ENCODE peak calls at places on chromosomes 3 and 15, in seven cellular contexts. M, A, J, E, I, D and Y are unnamed samples.

GRCh38 chr15:55694652-55695150 is 48.3 kb downstream of the PRTG start:
- DNase-seq in J (no peak), A (no peak), E (no peak), M (no peak), I (no peak), D (no peak), Y (no peak)

GRCh38 chr3:114310701-114311100 is 16.9 kb downstream of the TIGIT start:
- DNase-seq in A (no peak), I (no peak), D (no peak), J (no peak), E (no peak), M (no peak), Y (no peak)

GRCh38 chr15:54082836-54083492 is 104.7 kb downstream of the UNC13C start:
- DNase-seq in E (peak; percentile 72), I (no peak), J (peak; percentile 38), A (no peak), M (no peak), D (no peak), Y (peak; percentile 15)

GRCh38 chr15:42726114-42726513 is 10.8 kb downstream of the CDAN1 start:
- DNase-seq in J (no peak), D (no peak), I (no peak), A (peak; percentile 83), M (no peak), E (peak; percentile 48), Y (no peak)

GRCh38 chr3:108037770-108038169 is 53.1 kb downstream of the CD47 start:
- DNase-seq in I (no peak), D (no peak), E (no peak), J (no peak), M (no peak), A (no peak), Y (no peak)

GRCh38 chr15:60076582-60077263 is 72.6 kb downstream of the FOXB1 start:
- DNase-seq in E (no peak), M (no peak), I (no peak), A (no peak), J (no peak), D (no peak), Y (no peak)

GRCh38 chr3:57691411-57692133 is 1.3 kb downstream of the DENND6A start:
- DNase-seq in E (no peak), M (no peak), D (no peak), A (peak; percentile 46), J (no peak), I (no peak), Y (no peak)

GRCh38 chr3:61804782-61805181 is 243.4 kb downstream of the PTPRG start:
- DNase-seq in I (no peak), J (no peak), M (no peak), D (no peak), A (no peak), E (no peak), Y (no peak)

GRCh38 chr15:78810377-78811123 is 714 bp downstream of the ADAMTS7 start:
- DNase-seq in A (no peak), J (peak; percentile 64), M (no peak), E (peak; percentile 77), D (no peak), I (peak; percentile 30), Y (peak; percentile 41)

GRCh38 chr3:85255954-85256353 is 297.2 kb downstream of the CADM2 start:
- DNase-seq in E (no peak), J (no peak), I (no peak), D (no peak), A (no peak), M (no peak), Y (no peak)

GRCh38 chr3:4778740-4779139 is 200.5 kb upstream of the BHLHE40 start:
- DNase-seq in J (no peak), M (no peak), I (no peak), D (no peak), E (no peak), A (no peak), Y (no peak)
- TF ChIP-seq CTCF in J (no peak), M (no peak), I (no peak), D (no peak), E (no peak), A (no peak), Y (no peak)

GRCh38 chr3:14880486-14881179 is 61.9 kb downstream of the FGD5 start:
- DNase-seq in D (no peak), I (no peak), J (no peak), E (no peak), M (no peak), A (no peak), Y (no peak)

GRCh38 chr3:14876942-14877341 is 58.2 kb downstream of the FGD5 start:
- DNase-seq in M (no peak), A (no peak), D (peak; percentile 12), E (no peak), J (no peak), I (peak; percentile 26), Y (no peak)

GRCh38 chr3:14875411-14876175 is 56.8 kb downstream of the FGD5 start:
- DNase-seq in A (no peak), J (no peak), I (no peak), M (no peak), E (no peak), D (no peak), Y (no peak)

GRCh38 chr3:14877404-14877803 is 58.6 kb downstream of the FGD5 start:
- DNase-seq in D (no peak), J (no peak), E (no peak), A (no peak), I (no peak), M (no peak), Y (no peak)

GRCh38 chr3:14879161-14879888 is 60.6 kb downstream of the FGD5 start:
- DNase-seq in E (no peak), D (no peak), A (no peak), M (peak; percentile 26), J (peak; percentile 57), I (no peak), Y (no peak)
- TF ChIP-seq CTCF in E (no peak), D (no peak), A (no peak), M (no peak), J (no peak), I (no peak), Y (no peak)

GRCh38 chr15:85852969-85853368 is 58.2 kb upstream of the KLHL25 start:
- DNase-seq in A (no peak), E (no peak), M (no peak), D (no peak), J (no peak), I (no peak), Y (no peak)
- TF ChIP-seq CTCF in A (no peak), E (no peak), M (no peak), D (no peak), J (no peak), I (no peak), Y (no peak)

GRCh38 chr3:18634451-18634850 is 209.3 kb upstream of the SATB1 start:
- DNase-seq in A (no peak), J (no peak), M (no peak), I (no peak), D (no peak), E (no peak), Y (no peak)

GRCh38 chr3:18630295-18630694 is 205.2 kb upstream of the SATB1 start:
- DNase-seq in A (no peak), I (no peak), M (no peak), D (no peak), J (no peak), E (no peak), Y (no peak)

GRCh38 chr3:18633002-18633401 is 207.9 kb upstream of the SATB1 start:
- DNase-seq in D (no peak), M (no peak), E (no peak), J (no peak), A (no peak), I (no peak), Y (no peak)

GRCh38 chr3:18635215-18635614 is 210.1 kb upstream of the SATB1 start:
- DNase-seq in E (no peak), M (no peak), A (no peak), I (no peak), D (no peak), J (no peak), Y (no peak)
- TF ChIP-seq CTCF in E (no peak), M (no peak), A (no peak), I (no peak), D (no peak), J (no peak), Y (no peak)